ENCODE peak calls at places on chromosome 14, in seven cellular contexts. One of them, this sample, is unnamed.

GRCh38 chr14:32724864-32725550 is 213.7 kb upstream of the NPAS3 start:
- DNase-seq in brain microvascular endothelial cell: peak
- DNase-seq in fibroblast of the aortic adventitia: peak
- DNase-seq in astrocyte of the cerebellum: peak
- DNase-seq in endodermal cell: peak
- DNase-seq in coronary artery: no peak
- DNase-seq in lower lobe of right lung: no peak
- DNase-seq in this sample: peak

GRCh38 chr14:99525699-99526080 is 44.5 kb downstream of the CCNK start:
- DNase-seq in brain microvascular endothelial cell: no peak
- DNase-seq in fibroblast of the aortic adventitia: no peak
- DNase-seq in astrocyte of the cerebellum: no peak
- DNase-seq in endodermal cell: no peak
- DNase-seq in coronary artery: no peak
- DNase-seq in lower lobe of right lung: no peak
- DNase-seq in this sample: no peak

GRCh38 chr14:97058071-97058470 is 260.9 kb downstream of the VRK1 start:
- DNase-seq in brain microvascular endothelial cell: no peak
- DNase-seq in fibroblast of the aortic adventitia: no peak
- DNase-seq in astrocyte of the cerebellum: no peak
- DNase-seq in endodermal cell: no peak
- DNase-seq in coronary artery: no peak
- DNase-seq in lower lobe of right lung: no peak
- DNase-seq in this sample: no peak

GRCh38 chr14:85159726-85160125 is 370.2 kb upstream of the FLRT2 start:
- DNase-seq in brain microvascular endothelial cell: no peak
- DNase-seq in fibroblast of the aortic adventitia: no peak
- DNase-seq in astrocyte of the cerebellum: no peak
- DNase-seq in endodermal cell: no peak
- DNase-seq in coronary artery: no peak
- DNase-seq in lower lobe of right lung: no peak
- DNase-seq in this sample: peak

GRCh38 chr14:63895510-63895909 is 42.7 kb downstream of the SYNE2 start:
- DNase-seq in brain microvascular endothelial cell: no peak
- DNase-seq in fibroblast of the aortic adventitia: no peak
- DNase-seq in astrocyte of the cerebellum: no peak
- DNase-seq in endodermal cell: no peak
- DNase-seq in coronary artery: no peak
- DNase-seq in lower lobe of right lung: no peak
- DNase-seq in this sample: no peak

GRCh38 chr14:81990312-81990761 is 456.7 kb upstream of the SEL1L start:
- DNase-seq in brain microvascular endothelial cell: peak
- DNase-seq in fibroblast of the aortic adventitia: peak
- DNase-seq in astrocyte of the cerebellum: peak
- DNase-seq in endodermal cell: peak
- DNase-seq in coronary artery: no peak
- DNase-seq in lower lobe of right lung: no peak
- DNase-seq in this sample: peak

GRCh38 chr14:72605096-72605920 is 288.6 kb downstream of the DPF3 start:
- DNase-seq in brain microvascular endothelial cell: no peak
- DNase-seq in fibroblast of the aortic adventitia: no peak
- DNase-seq in astrocyte of the cerebellum: no peak
- DNase-seq in endodermal cell: peak
- DNase-seq in coronary artery: no peak
- DNase-seq in lower lobe of right lung: no peak
- DNase-seq in this sample: no peak

GRCh38 chr14:101964297-101965144 is at the start of gene DYNC1H1:
- DNase-seq in brain microvascular endothelial cell: peak
- DNase-seq in fibroblast of the aortic adventitia: peak
- DNase-seq in astrocyte of the cerebellum: peak
- DNase-seq in endodermal cell: peak
- DNase-seq in coronary artery: peak
- DNase-seq in lower lobe of right lung: peak
- DNase-seq in this sample: peak

GRCh38 chr14:85856430-85856829 is 326.5 kb downstream of the FLRT2 start:
- DNase-seq in brain microvascular endothelial cell: no peak
- DNase-seq in fibroblast of the aortic adventitia: no peak
- DNase-seq in astrocyte of the cerebellum: no peak
- DNase-seq in endodermal cell: no peak
- DNase-seq in coronary artery: no peak
- DNase-seq in lower lobe of right lung: no peak
- DNase-seq in this sample: no peak

GRCh38 chr14:37985826-37986470 is 221.8 kb upstream of the SSTR1 start:
- DNase-seq in brain microvascular endothelial cell: peak
- DNase-seq in fibroblast of the aortic adventitia: peak
- DNase-seq in astrocyte of the cerebellum: peak
- DNase-seq in endodermal cell: peak
- DNase-seq in coronary artery: no peak
- DNase-seq in lower lobe of right lung: no peak
- DNase-seq in this sample: peak

GRCh38 chr14:78401866-78402265 is 231.7 kb downstream of the NRXN3 start:
- DNase-seq in brain microvascular endothelial cell: no peak
- DNase-seq in fibroblast of the aortic adventitia: no peak
- DNase-seq in astrocyte of the cerebellum: peak
- DNase-seq in endodermal cell: no peak
- DNase-seq in coronary artery: no peak
- DNase-seq in lower lobe of right lung: no peak
- DNase-seq in this sample: no peak

GRCh38 chr14:22748691-22749090 is 17.8 kb upstream of the OXA1L start:
- DNase-seq in brain microvascular endothelial cell: no peak
- DNase-seq in fibroblast of the aortic adventitia: no peak
- DNase-seq in astrocyte of the cerebellum: no peak
- DNase-seq in endodermal cell: no peak
- DNase-seq in coronary artery: no peak
- DNase-seq in lower lobe of right lung: no peak
- DNase-seq in this sample: no peak

DNA sequence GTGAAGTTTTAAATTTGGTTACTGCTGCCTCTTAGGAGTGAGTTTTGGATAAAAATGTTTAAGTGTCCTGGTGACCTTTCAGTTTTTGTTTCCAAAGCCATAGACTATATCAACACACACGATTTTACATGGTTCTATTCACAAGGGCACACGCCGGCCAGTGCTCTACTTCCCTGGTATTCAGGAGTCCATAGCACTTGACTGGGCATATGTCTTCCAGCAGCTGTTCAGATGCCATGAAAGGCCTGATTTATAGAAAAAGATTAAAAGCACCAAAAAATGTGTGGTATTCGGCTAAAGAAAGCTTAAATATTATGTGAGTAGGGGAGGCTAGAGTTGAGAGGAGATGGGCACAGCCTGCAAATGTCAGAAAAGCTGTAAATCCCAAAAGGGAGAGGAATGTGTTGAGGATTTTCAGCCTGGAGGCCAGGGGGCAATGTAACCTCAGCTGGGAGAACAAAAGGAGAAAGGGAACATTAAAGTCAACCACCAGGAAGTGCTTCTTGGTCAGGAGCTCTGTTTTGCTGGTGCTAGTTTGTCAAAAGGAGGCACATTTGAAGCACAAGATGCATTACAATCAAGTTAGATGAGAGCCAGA is 478.4 kb downstream of the RAD51B start:
- DNase-seq in brain microvascular endothelial cell: peak
- DNase-seq in fibroblast of the aortic adventitia: peak
- DNase-seq in astrocyte of the cerebellum: no peak
- DNase-seq in endodermal cell: peak
- DNase-seq in coronary artery: no peak
- DNase-seq in lower lobe of right lung: no peak
- DNase-seq in this sample: peak
- TF ChIP-seq CTCF in brain microvascular endothelial cell: peak
- TF ChIP-seq CTCF in fibroblast of the aortic adventitia: peak
- TF ChIP-seq CTCF in astrocyte of the cerebellum: peak
- TF ChIP-seq CTCF in endodermal cell: peak
- TF ChIP-seq CTCF in coronary artery: no peak
- TF ChIP-seq CTCF in lower lobe of right lung: peak
- TF ChIP-seq CTCF in this sample: peak

DNA sequence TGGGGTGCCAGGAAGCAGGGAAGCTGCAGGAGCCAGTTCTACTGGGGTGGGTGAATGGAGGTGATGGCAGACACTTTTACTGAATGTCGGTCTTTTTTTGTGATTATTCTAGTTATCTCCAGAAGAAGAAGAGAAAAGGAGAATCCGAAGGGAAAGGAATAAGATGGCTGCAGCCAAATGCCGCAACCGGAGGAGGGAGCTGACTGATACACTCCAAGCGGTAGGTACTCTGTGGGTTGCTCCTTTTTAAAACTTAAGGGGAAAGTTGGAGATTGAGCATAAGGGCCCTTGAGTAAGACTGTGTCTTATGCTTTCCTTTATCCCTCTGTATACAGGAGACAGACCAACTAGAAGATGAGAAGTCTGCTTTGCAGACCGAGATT is 1.8 kb downstream of the FOS start:
- DNase-seq in brain microvascular endothelial cell: no peak
- DNase-seq in fibroblast of the aortic adventitia: peak
- DNase-seq in astrocyte of the cerebellum: no peak
- DNase-seq in endodermal cell: no peak
- DNase-seq in coronary artery: no peak
- DNase-seq in lower lobe of right lung: no peak
- DNase-seq in this sample: no peak
- H3K4me3 ChIP-seq in brain microvascular endothelial cell: peak
- H3K4me3 ChIP-seq in fibroblast of the aortic adventitia: peak
- H3K4me3 ChIP-seq in astrocyte of the cerebellum: peak
- H3K4me3 ChIP-seq in endodermal cell: peak
- H3K4me3 ChIP-seq in coronary artery: peak
- H3K4me3 ChIP-seq in lower lobe of right lung: peak
- H3K4me3 ChIP-seq in this sample: peak

GRCh38 chr14:61561144-61561543 is 134.2 kb upstream of the HIF1A start:
- DNase-seq in brain microvascular endothelial cell: peak
- DNase-seq in fibroblast of the aortic adventitia: peak
- DNase-seq in astrocyte of the cerebellum: no peak
- DNase-seq in endodermal cell: no peak
- DNase-seq in coronary artery: no peak
- DNase-seq in lower lobe of right lung: no peak
- DNase-seq in this sample: no peak
- TF ChIP-seq CTCF in brain microvascular endothelial cell: peak
- TF ChIP-seq CTCF in fibroblast of the aortic adventitia: peak
- TF ChIP-seq CTCF in astrocyte of the cerebellum: peak
- TF ChIP-seq CTCF in endodermal cell: peak
- TF ChIP-seq CTCF in coronary artery: no peak
- TF ChIP-seq CTCF in lower lobe of right lung: no peak
- TF ChIP-seq CTCF in this sample: peak

DNA sequence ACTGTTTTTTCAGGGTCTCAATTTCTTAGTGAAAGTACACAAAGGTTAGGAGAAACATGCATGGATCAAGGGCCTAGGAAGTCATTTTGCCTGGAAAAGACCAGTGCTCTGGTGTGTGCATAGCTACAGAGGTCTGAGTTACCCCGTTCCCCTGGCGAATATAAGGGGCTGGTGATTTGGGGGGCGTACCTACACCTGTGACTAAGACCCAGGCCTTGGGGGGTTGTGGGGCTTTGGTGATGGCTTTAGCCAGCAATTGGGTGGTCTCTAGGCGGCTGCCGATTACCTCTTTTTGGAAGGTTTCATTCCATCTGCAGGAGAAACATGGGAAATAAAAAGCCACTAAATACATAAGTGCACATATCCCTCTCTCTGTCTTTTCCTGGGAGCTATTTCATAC is 1.1 kb downstream of the SDR39U1 start:
- DNase-seq in brain microvascular endothelial cell: no peak
- DNase-seq in fibroblast of the aortic adventitia: no peak
- DNase-seq in astrocyte of the cerebellum: no peak
- DNase-seq in endodermal cell: no peak
- DNase-seq in coronary artery: no peak
- DNase-seq in lower lobe of right lung: no peak
- DNase-seq in this sample: no peak
- H3K4me3 ChIP-seq in brain microvascular endothelial cell: peak
- H3K4me3 ChIP-seq in fibroblast of the aortic adventitia: peak
- H3K4me3 ChIP-seq in astrocyte of the cerebellum: peak
- H3K4me3 ChIP-seq in endodermal cell: peak
- H3K4me3 ChIP-seq in coronary artery: peak
- H3K4me3 ChIP-seq in lower lobe of right lung: peak
- H3K4me3 ChIP-seq in this sample: peak

GRCh38 chr14:50320279-50320678 is 8.2 kb downstream of the DMAC2L start:
- DNase-seq in brain microvascular endothelial cell: peak
- DNase-seq in fibroblast of the aortic adventitia: peak
- DNase-seq in astrocyte of the cerebellum: no peak
- DNase-seq in endodermal cell: no peak
- DNase-seq in coronary artery: no peak
- DNase-seq in lower lobe of right lung: no peak
- DNase-seq in this sample: peak

GRCh38 chr14:50319293-50319692 is 7.2 kb downstream of the DMAC2L start:
- DNase-seq in brain microvascular endothelial cell: peak
- DNase-seq in fibroblast of the aortic adventitia: no peak
- DNase-seq in astrocyte of the cerebellum: no peak
- DNase-seq in endodermal cell: no peak
- DNase-seq in coronary artery: no peak
- DNase-seq in lower lobe of right lung: no peak
- DNase-seq in this sample: peak

GRCh38 chr14:50319721-50320120 is 7.6 kb downstream of the DMAC2L start:
- DNase-seq in brain microvascular endothelial cell: peak
- DNase-seq in fibroblast of the aortic adventitia: no peak
- DNase-seq in astrocyte of the cerebellum: no peak
- DNase-seq in endodermal cell: no peak
- DNase-seq in coronary artery: no peak
- DNase-seq in lower lobe of right lung: no peak
- DNase-seq in this sample: peak

GRCh38 chr14:50321009-50321660 is 9.0 kb downstream of the DMAC2L start:
- DNase-seq in brain microvascular endothelial cell: peak
- DNase-seq in fibroblast of the aortic adventitia: peak
- DNase-seq in astrocyte of the cerebellum: peak
- DNase-seq in endodermal cell: peak
- DNase-seq in coronary artery: no peak
- DNase-seq in lower lobe of right lung: no peak
- DNase-seq in this sample: peak

DNA sequence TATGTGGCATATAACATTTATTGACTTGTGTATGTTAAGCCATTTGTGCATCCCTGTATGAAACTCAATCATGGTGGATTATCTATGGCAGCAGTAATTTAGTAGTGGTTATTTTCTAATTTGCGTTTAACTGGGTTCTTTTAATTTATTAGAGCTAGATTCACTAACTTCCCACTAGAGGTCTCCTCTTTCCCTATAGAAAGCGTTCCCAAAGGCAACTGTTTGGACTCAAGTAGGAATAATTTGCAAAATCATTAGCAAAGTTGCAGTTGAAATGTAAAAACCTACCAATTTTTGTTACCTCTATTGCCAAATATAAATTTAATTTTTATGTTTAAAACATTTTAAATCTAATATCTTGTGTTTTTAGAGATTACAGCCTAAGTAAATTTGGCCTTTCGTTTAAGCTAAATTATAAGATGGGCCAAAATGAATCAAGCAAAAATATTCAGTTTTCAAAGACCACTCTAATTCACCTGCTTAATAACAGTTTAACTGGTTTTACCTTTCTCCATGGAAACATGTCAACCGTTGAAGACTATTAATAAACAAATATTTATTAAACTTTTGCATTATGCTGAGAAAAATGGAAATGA is 6.0 kb downstream of the DMAC2L start:
- DNase-seq in brain microvascular endothelial cell: no peak
- DNase-seq in fibroblast of the aortic adventitia: peak
- DNase-seq in astrocyte of the cerebellum: no peak
- DNase-seq in endodermal cell: no peak
- DNase-seq in coronary artery: no peak
- DNase-seq in lower lobe of right lung: no peak
- DNase-seq in this sample: no peak
- TF ChIP-seq CTCF in brain microvascular endothelial cell: peak
- TF ChIP-seq CTCF in fibroblast of the aortic adventitia: peak
- TF ChIP-seq CTCF in astrocyte of the cerebellum: peak
- TF ChIP-seq CTCF in endodermal cell: peak
- TF ChIP-seq CTCF in coronary artery: peak
- TF ChIP-seq CTCF in lower lobe of right lung: peak
- TF ChIP-seq CTCF in this sample: peak

GRCh38 chr14:106846218-106846617 is 1319.8 kb downstream of the TMEM121 start:
- DNase-seq in brain microvascular endothelial cell: no peak
- DNase-seq in fibroblast of the aortic adventitia: no peak
- DNase-seq in astrocyte of the cerebellum: no peak
- DNase-seq in endodermal cell: no peak
- DNase-seq in coronary artery: no peak
- DNase-seq in lower lobe of right lung: no peak
- DNase-seq in this sample: no peak
- H3K4me3 ChIP-seq in brain microvascular endothelial cell: no peak
- H3K4me3 ChIP-seq in fibroblast of the aortic adventitia: no peak
- H3K4me3 ChIP-seq in astrocyte of the cerebellum: no peak
- H3K4me3 ChIP-seq in endodermal cell: no peak
- H3K4me3 ChIP-seq in coronary artery: no peak
- H3K4me3 ChIP-seq in lower lobe of right lung: peak
- H3K4me3 ChIP-seq in this sample: no peak

GRCh38 chr14:95196268-95196667 is 38.9 kb upstream of the DICER1 start:
- DNase-seq in brain microvascular endothelial cell: no peak
- DNase-seq in fibroblast of the aortic adventitia: peak
- DNase-seq in astrocyte of the cerebellum: no peak
- DNase-seq in endodermal cell: peak
- DNase-seq in coronary artery: peak
- DNase-seq in lower lobe of right lung: no peak
- DNase-seq in this sample: no peak
- TF ChIP-seq CTCF in brain microvascular endothelial cell: no peak
- TF ChIP-seq CTCF in fibroblast of the aortic adventitia: peak
- TF ChIP-seq CTCF in astrocyte of the cerebellum: no peak
- TF ChIP-seq CTCF in endodermal cell: peak
- TF ChIP-seq CTCF in coronary artery: no peak
- TF ChIP-seq CTCF in lower lobe of right lung: peak
- TF ChIP-seq CTCF in this sample: no peak

This sample was measured in foreskin fibroblast.